ENCODE peak calls at places on chromosome 3, in eight cellular contexts. One of them, this sample, is unnamed.

GRCh38 chr3:123385072-123385471 is 63.8 kb downstream of the ADCY5 start:
- DNase-seq in HT1080: no peak
- DNase-seq in omental fat pad: no peak
- DNase-seq in naive thymus-derived CD8-positive, alpha-beta T cell: no peak
- DNase-seq in breast epithelium: peak; percentile 51
- DNase-seq in T-helper 2 cell: no peak
- DNase-seq in psoas muscle: no peak
- DNase-seq in brain pericyte: no peak
- DNase-seq in this sample: peak; percentile 55

GRCh38 chr3:45055411-45056143 is 29.5 kb downstream of the CLEC3B start:
- DNase-seq in HT1080: peak; percentile 82
- DNase-seq in omental fat pad: no peak
- DNase-seq in naive thymus-derived CD8-positive, alpha-beta T cell: no peak
- DNase-seq in breast epithelium: no peak
- DNase-seq in T-helper 2 cell: no peak
- DNase-seq in psoas muscle: no peak
- DNase-seq in brain pericyte: no peak
- DNase-seq in this sample: peak; percentile 42

GRCh38 chr3:15049584-15049983 is 15.5 kb downstream of the MRPS25 start:
- DNase-seq in HT1080: no peak
- DNase-seq in omental fat pad: no peak
- DNase-seq in naive thymus-derived CD8-positive, alpha-beta T cell: no peak
- DNase-seq in breast epithelium: no peak
- DNase-seq in T-helper 2 cell: no peak
- DNase-seq in psoas muscle: no peak
- DNase-seq in brain pericyte: no peak
- DNase-seq in this sample: no peak

GRCh38 chr3:167740961-167741587 is 5.6 kb downstream of the SERPINI1 start:
- DNase-seq in HT1080: peak; percentile 56
- DNase-seq in omental fat pad: no peak
- DNase-seq in naive thymus-derived CD8-positive, alpha-beta T cell: peak; percentile 30
- DNase-seq in breast epithelium: no peak
- DNase-seq in T-helper 2 cell: no peak
- DNase-seq in psoas muscle: no peak
- DNase-seq in brain pericyte: no peak
- DNase-seq in this sample: no peak

GRCh38 chr3:105353485-105354161 is 13.1 kb upstream of the ALCAM start:
- DNase-seq in HT1080: no peak
- DNase-seq in omental fat pad: no peak
- DNase-seq in naive thymus-derived CD8-positive, alpha-beta T cell: no peak
- DNase-seq in breast epithelium: no peak
- DNase-seq in T-helper 2 cell: no peak
- DNase-seq in psoas muscle: peak; percentile 56
- DNase-seq in brain pericyte: no peak
- DNase-seq in this sample: no peak

GRCh38 chr3:51024765-51025681 is 350.3 kb downstream of the DOCK3 start:
- DNase-seq in HT1080: peak; percentile 17
- DNase-seq in omental fat pad: no peak
- DNase-seq in naive thymus-derived CD8-positive, alpha-beta T cell: peak; percentile 79
- DNase-seq in breast epithelium: peak; percentile 28
- DNase-seq in T-helper 2 cell: no peak
- DNase-seq in psoas muscle: peak; percentile 49
- DNase-seq in brain pericyte: no peak
- DNase-seq in this sample: peak; percentile 58

GRCh38 chr3:100086401-100086800 is 27.9 kb downstream of the FILIP1L start:
- DNase-seq in HT1080: no peak
- DNase-seq in omental fat pad: no peak
- DNase-seq in naive thymus-derived CD8-positive, alpha-beta T cell: no peak
- DNase-seq in breast epithelium: no peak
- DNase-seq in T-helper 2 cell: no peak
- DNase-seq in psoas muscle: no peak
- DNase-seq in brain pericyte: no peak
- DNase-seq in this sample: no peak

GRCh38 chr3:180926526-180926925 is 14.1 kb downstream of the FXR1 start:
- DNase-seq in HT1080: no peak
- DNase-seq in omental fat pad: no peak
- DNase-seq in naive thymus-derived CD8-positive, alpha-beta T cell: no peak
- DNase-seq in breast epithelium: no peak
- DNase-seq in T-helper 2 cell: no peak
- DNase-seq in psoas muscle: no peak
- DNase-seq in brain pericyte: no peak
- DNase-seq in this sample: no peak

GRCh38 chr3:146682176-146682575 is 77.0 kb upstream of the PLSCR5 start:
- DNase-seq in HT1080: no peak
- DNase-seq in omental fat pad: no peak
- DNase-seq in naive thymus-derived CD8-positive, alpha-beta T cell: no peak
- DNase-seq in breast epithelium: no peak
- DNase-seq in T-helper 2 cell: no peak
- DNase-seq in psoas muscle: no peak
- DNase-seq in brain pericyte: peak; percentile 15
- DNase-seq in this sample: no peak